ENCODE peak calls at places on chromosome 19, in six cellular contexts. One of them, this sample, is unnamed.
A peak's percentile ranks its signal among the peaks of the same experiment; 100 is the strongest.

GRCh38 chr19:13849991-13850909 is 26.7 kb upstream of the NANOS3 start:
- DNase-seq in HFFc6: peak; percentile 57
- DNase-seq in nephron progenitor cell: peak; percentile 79
- DNase-seq in dorsolateral prefrontal cortex: no peak
- DNase-seq in brain microvascular endothelial cell: peak; percentile 64
- DNase-seq in sigmoid colon: peak; percentile 93
- DNase-seq in this sample: no peak

GRCh38 chr19:39152066-39152465 is 26.5 kb downstream of the PAK4 start:
- DNase-seq in HFFc6: no peak
- DNase-seq in nephron progenitor cell: no peak
- DNase-seq in sigmoid colon: no peak
- DNase-seq in dorsolateral prefrontal cortex: no peak
- DNase-seq in brain microvascular endothelial cell: no peak
- DNase-seq in this sample: no peak

GRCh38 chr19:10852098-10852800 is 4.0 kb downstream of the C19orf38 start:
- DNase-seq in brain microvascular endothelial cell: peak; percentile 51
- DNase-seq in nephron progenitor cell: no peak
- DNase-seq in sigmoid colon: no peak
- DNase-seq in HFFc6: peak; percentile 67
- DNase-seq in dorsolateral prefrontal cortex: no peak
- DNase-seq in this sample: no peak

GRCh38 chr19:46911456-46911855 is 50.7 kb downstream of the ARHGAP35 start:
- DNase-seq in brain microvascular endothelial cell: no peak
- DNase-seq in nephron progenitor cell: no peak
- DNase-seq in dorsolateral prefrontal cortex: no peak
- DNase-seq in HFFc6: no peak
- DNase-seq in sigmoid colon: no peak
- DNase-seq in this sample: no peak

GRCh38 chr19:50796634-50797428 is 6.6 kb downstream of the ACP4 start:
- DNase-seq in brain microvascular endothelial cell: no peak
- DNase-seq in sigmoid colon: no peak
- DNase-seq in HFFc6: no peak
- DNase-seq in dorsolateral prefrontal cortex: no peak
- DNase-seq in nephron progenitor cell: no peak
- DNase-seq in this sample: no peak

GRCh38 chr19:7833225-7834156 is 3.5 kb downstream of the EVI5L start:
- DNase-seq in nephron progenitor cell: no peak
- DNase-seq in dorsolateral prefrontal cortex: no peak
- DNase-seq in brain microvascular endothelial cell: no peak
- DNase-seq in sigmoid colon: no peak
- DNase-seq in HFFc6: peak; percentile 11
- DNase-seq in this sample: no peak

GRCh38 chr19:33947565-33947964 is 150.9 kb downstream of the KCTD15 start:
- DNase-seq in brain microvascular endothelial cell: no peak
- DNase-seq in nephron progenitor cell: no peak
- DNase-seq in sigmoid colon: no peak
- DNase-seq in HFFc6: no peak
- DNase-seq in dorsolateral prefrontal cortex: no peak
- DNase-seq in this sample: no peak

GRCh38 chr19:50565984-50566903 is 2.0 kb downstream of the LRRC4B start:
- DNase-seq in dorsolateral prefrontal cortex: peak; percentile 80
- DNase-seq in nephron progenitor cell: peak; percentile 57
- DNase-seq in sigmoid colon: no peak
- DNase-seq in brain microvascular endothelial cell: no peak
- DNase-seq in HFFc6: no peak
- DNase-seq in this sample: no peak

GRCh38 chr19:3057275-3057714 is 5.0 kb downstream of the TLE5 start:
- DNase-seq in brain microvascular endothelial cell: no peak
- DNase-seq in dorsolateral prefrontal cortex: peak; percentile 62
- DNase-seq in sigmoid colon: peak; percentile 97
- DNase-seq in nephron progenitor cell: peak; percentile 54
- DNase-seq in HFFc6: no peak
- DNase-seq in this sample: no peak

GRCh38 chr19:5772416-5772815 is 12.1 kb downstream of the PRR22 start:
- DNase-seq in HFFc6: no peak
- DNase-seq in nephron progenitor cell: no peak
- DNase-seq in brain microvascular endothelial cell: no peak
- DNase-seq in dorsolateral prefrontal cortex: no peak
- DNase-seq in sigmoid colon: no peak
- DNase-seq in this sample: no peak

GRCh38 chr19:4089400-4089908 is 22.8 kb upstream of the ZBTB7A start:
- DNase-seq in nephron progenitor cell: no peak
- DNase-seq in sigmoid colon: no peak
- DNase-seq in brain microvascular endothelial cell: no peak
- DNase-seq in dorsolateral prefrontal cortex: no peak
- DNase-seq in HFFc6: no peak
- DNase-seq in this sample: no peak

GRCh38 chr19:49017666-49018351 is 918 bp upstream of the LHB start:
- DNase-seq in nephron progenitor cell: peak; percentile 70
- DNase-seq in sigmoid colon: no peak
- DNase-seq in brain microvascular endothelial cell: peak; percentile 57
- DNase-seq in dorsolateral prefrontal cortex: no peak
- DNase-seq in HFFc6: peak; percentile 22
- DNase-seq in this sample: no peak

GRCh38 chr19:44822177-44822576 is 13.3 kb downstream of the BCAM start:
- DNase-seq in dorsolateral prefrontal cortex: no peak
- DNase-seq in HFFc6: no peak
- DNase-seq in sigmoid colon: no peak
- DNase-seq in brain microvascular endothelial cell: no peak
- DNase-seq in nephron progenitor cell: no peak
- DNase-seq in this sample: no peak

GRCh38 chr19:47374876-47375693 is 26.0 kb downstream of the DHX34 start:
- DNase-seq in brain microvascular endothelial cell: no peak
- DNase-seq in sigmoid colon: no peak
- DNase-seq in HFFc6: no peak
- DNase-seq in nephron progenitor cell: no peak
- DNase-seq in dorsolateral prefrontal cortex: no peak
- DNase-seq in this sample: no peak

GRCh38 chr19:32287086-32287485 is 58.3 kb upstream of the ZNF507 start:
- DNase-seq in brain microvascular endothelial cell: no peak
- DNase-seq in nephron progenitor cell: no peak
- DNase-seq in sigmoid colon: no peak
- DNase-seq in HFFc6: no peak
- DNase-seq in dorsolateral prefrontal cortex: no peak
- DNase-seq in this sample: no peak

GRCh38 chr19:23437901-23438300 is 42.6 kb upstream of the ZNF91 start:
- DNase-seq in sigmoid colon: no peak
- DNase-seq in HFFc6: peak; percentile 12
- DNase-seq in nephron progenitor cell: no peak
- DNase-seq in brain microvascular endothelial cell: no peak
- DNase-seq in dorsolateral prefrontal cortex: no peak
- DNase-seq in this sample: no peak

GRCh38 chr19:55173717-55174409 is 6.2 kb downstream of the SYT5 start:
- DNase-seq in nephron progenitor cell: peak; percentile 85
- DNase-seq in sigmoid colon: no peak
- DNase-seq in brain microvascular endothelial cell: peak; percentile 62
- DNase-seq in HFFc6: peak; percentile 81
- DNase-seq in dorsolateral prefrontal cortex: no peak
- DNase-seq in this sample: no peak

GRCh38 chr19:4522291-4523002 is 4.2 kb upstream of the PLIN4 start:
- DNase-seq in HFFc6: no peak
- DNase-seq in brain microvascular endothelial cell: no peak
- DNase-seq in nephron progenitor cell: no peak
- DNase-seq in dorsolateral prefrontal cortex: no peak
- DNase-seq in sigmoid colon: no peak
- DNase-seq in this sample: no peak

DNA sequence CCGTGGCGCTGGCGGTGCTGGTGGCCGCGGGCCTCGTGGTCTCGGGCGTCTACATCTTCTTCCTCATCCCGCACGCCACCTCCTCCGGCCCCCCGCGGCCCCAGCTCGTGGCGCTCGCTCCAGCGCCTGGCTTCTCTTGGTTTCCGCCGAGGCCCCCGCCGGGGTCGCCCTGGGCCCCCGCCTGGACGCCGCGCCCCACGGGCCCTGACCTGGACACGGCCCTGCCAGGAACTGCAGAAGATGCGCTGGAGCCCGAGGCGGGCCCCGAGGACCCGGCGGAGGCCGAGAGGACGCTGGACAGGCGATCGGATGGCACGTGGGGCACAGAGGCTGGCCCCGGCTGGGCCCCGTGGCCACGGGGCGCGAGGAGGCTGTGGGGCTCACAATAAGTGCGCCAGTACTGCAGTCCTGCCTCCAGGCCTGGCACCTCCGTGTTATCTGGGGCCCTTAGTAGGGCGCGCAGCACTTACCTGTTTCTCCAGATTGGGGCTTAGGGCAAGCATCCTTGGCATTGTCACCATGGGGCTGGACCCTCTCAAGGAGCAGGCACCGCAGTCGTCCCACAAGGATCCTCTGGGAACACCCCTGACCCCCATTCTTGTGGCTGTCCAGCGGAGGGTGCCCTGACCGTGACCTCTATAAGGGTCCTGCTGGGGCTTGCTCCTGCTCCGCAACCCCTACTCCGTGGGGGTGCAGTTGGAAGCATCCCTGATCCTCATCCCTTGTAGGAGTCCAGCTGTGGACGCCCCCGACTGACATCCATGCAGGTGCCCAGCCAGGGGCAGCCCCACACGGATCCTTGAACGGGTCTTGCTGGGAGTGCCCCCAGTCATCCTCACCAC is 1.5 kb downstream of the RNF225 start:
- DNase-seq in HFFc6: no peak
- DNase-seq in dorsolateral prefrontal cortex: no peak
- DNase-seq in nephron progenitor cell: no peak
- DNase-seq in sigmoid colon: no peak
- DNase-seq in brain microvascular endothelial cell: no peak
- DNase-seq in this sample: no peak
- TF ChIP-seq CTCF in HFFc6: no peak
- TF ChIP-seq CTCF in dorsolateral prefrontal cortex: no peak
- TF ChIP-seq CTCF in nephron progenitor cell: no peak
- TF ChIP-seq CTCF in sigmoid colon: no peak
- TF ChIP-seq CTCF in brain microvascular endothelial cell: no peak
- TF ChIP-seq CTCF in this sample: no peak

GRCh38 chr19:35232912-35233311 is 4.4 kb upstream of the FAM187B start:
- DNase-seq in sigmoid colon: no peak
- DNase-seq in HFFc6: no peak
- DNase-seq in nephron progenitor cell: no peak
- DNase-seq in brain microvascular endothelial cell: no peak
- DNase-seq in dorsolateral prefrontal cortex: no peak
- DNase-seq in this sample: no peak

GRCh38 chr19:35241417-35241816 is 7.4 kb upstream of the LSR start:
- DNase-seq in dorsolateral prefrontal cortex: no peak
- DNase-seq in brain microvascular endothelial cell: no peak
- DNase-seq in HFFc6: no peak
- DNase-seq in sigmoid colon: no peak
- DNase-seq in nephron progenitor cell: no peak
- DNase-seq in this sample: no peak

GRCh38 chr19:35231956-35232746 is 3.6 kb upstream of the FAM187B start:
- DNase-seq in brain microvascular endothelial cell: no peak
- DNase-seq in sigmoid colon: no peak
- DNase-seq in HFFc6: no peak
- DNase-seq in dorsolateral prefrontal cortex: no peak
- DNase-seq in nephron progenitor cell: no peak
- DNase-seq in this sample: no peak

GRCh38 chr19:35240322-35240721 is 8.5 kb upstream of the LSR start:
- DNase-seq in HFFc6: no peak
- DNase-seq in sigmoid colon: no peak
- DNase-seq in brain microvascular endothelial cell: no peak
- DNase-seq in dorsolateral prefrontal cortex: no peak
- DNase-seq in nephron progenitor cell: no peak
- DNase-seq in this sample: no peak

DNA sequence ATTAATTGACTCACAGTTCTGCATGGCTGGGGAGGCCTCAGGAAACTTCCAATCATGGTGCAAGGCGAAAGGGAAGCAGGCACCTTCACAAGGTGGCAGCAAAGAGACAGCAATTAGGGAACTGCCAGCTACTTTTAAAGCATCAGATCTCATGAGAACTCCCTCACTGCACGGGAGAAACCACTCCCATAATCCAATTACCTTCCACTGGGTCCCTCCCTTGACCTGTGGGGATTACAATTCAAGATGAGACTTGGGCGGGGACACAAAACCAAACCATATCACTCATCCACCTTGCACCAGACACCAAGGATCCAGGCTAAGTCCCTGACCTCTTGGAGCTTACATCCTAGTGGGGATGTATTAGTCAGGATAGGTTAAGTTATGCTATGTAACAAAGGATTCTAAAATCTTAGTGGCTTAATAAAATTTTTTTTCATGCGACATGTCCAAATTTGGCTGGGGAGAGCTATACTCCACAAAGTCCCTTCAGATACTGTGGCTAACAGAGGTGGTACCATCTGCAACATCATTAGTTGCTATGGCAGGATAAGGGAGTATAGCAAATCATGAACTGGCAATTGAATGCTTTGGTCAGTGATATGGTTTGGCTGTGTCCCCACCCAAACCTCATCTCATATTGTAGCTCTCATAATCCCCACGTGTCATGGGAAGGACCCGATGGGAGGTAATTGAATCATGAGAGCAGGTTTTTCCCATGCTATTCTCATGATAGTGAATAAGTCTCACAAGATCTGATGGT is 8.3 kb upstream of the FAM187B start:
- DNase-seq in sigmoid colon: no peak
- DNase-seq in HFFc6: no peak
- DNase-seq in brain microvascular endothelial cell: no peak
- DNase-seq in nephron progenitor cell: no peak
- DNase-seq in dorsolateral prefrontal cortex: no peak
- DNase-seq in this sample: no peak
- TF ChIP-seq CTCF in sigmoid colon: no peak
- TF ChIP-seq CTCF in HFFc6: no peak
- TF ChIP-seq CTCF in brain microvascular endothelial cell: peak; percentile 1
- TF ChIP-seq CTCF in nephron progenitor cell: no peak
- TF ChIP-seq CTCF in dorsolateral prefrontal cortex: no peak
- TF ChIP-seq CTCF in this sample: no peak

DNA sequence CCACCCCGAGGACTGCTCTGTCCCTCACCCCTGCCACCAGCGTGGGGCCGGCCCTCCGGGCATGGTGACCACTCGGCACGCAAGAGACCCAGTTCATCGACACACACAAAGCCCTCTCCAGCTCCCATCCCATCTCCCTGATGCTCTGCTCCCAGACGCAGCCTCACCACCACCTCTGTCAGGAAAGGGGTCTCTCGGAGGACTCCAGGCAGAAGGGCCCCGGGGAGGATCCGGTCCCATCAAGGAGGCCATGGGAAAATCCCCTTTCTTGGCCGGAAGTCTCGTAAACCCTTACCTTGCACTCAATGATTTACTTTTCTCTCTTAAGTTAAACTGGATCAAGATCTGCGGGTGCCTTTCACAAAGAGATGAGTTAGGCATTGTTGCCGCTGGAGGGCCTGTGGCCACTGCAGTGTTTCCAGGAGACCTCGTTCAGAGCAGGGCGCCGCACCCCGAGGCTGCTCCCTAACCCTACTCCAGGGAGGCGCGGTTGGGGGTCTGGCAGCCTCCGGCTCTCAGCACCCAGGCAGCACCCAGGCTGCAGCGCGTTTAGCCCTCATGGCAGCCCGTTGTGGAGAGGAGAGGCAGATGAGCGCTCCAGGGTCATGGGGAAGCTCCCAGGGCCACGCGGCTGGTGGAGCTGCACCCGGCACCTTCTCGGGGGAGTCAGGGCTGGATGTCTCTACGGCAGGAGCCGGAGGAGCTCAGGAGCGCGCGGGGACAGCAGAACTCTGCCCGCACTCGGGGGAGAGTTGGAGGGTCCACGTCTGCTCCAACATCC is 31.0 kb downstream of the C2CD4C start:
- DNase-seq in nephron progenitor cell: no peak
- DNase-seq in brain microvascular endothelial cell: no peak
- DNase-seq in sigmoid colon: no peak
- DNase-seq in dorsolateral prefrontal cortex: peak; percentile 36
- DNase-seq in HFFc6: no peak
- DNase-seq in this sample: peak; percentile 80
- TF ChIP-seq CTCF in nephron progenitor cell: no peak
- TF ChIP-seq CTCF in brain microvascular endothelial cell: no peak
- TF ChIP-seq CTCF in sigmoid colon: no peak
- TF ChIP-seq CTCF in dorsolateral prefrontal cortex: no peak
- TF ChIP-seq CTCF in HFFc6: peak; percentile 23
- TF ChIP-seq CTCF in this sample: no peak

GRCh38 chr19:17351815-17352435 is 14.6 kb downstream of the GTPBP3 start:
- DNase-seq in dorsolateral prefrontal cortex: no peak
- DNase-seq in HFFc6: no peak
- DNase-seq in sigmoid colon: no peak
- DNase-seq in brain microvascular endothelial cell: no peak
- DNase-seq in nephron progenitor cell: no peak
- DNase-seq in this sample: no peak
- TF ChIP-seq CTCF in dorsolateral prefrontal cortex: no peak
- TF ChIP-seq CTCF in HFFc6: no peak
- TF ChIP-seq CTCF in sigmoid colon: no peak
- TF ChIP-seq CTCF in brain microvascular endothelial cell: no peak
- TF ChIP-seq CTCF in nephron progenitor cell: no peak
- TF ChIP-seq CTCF in this sample: no peak